ENCODE peak calls at places on chromosomes 16 and 17, in five cellular contexts. J is adrenal gland, F is body of pancreas, X is breast epithelium, L is heart left ventricle. K is an unnamed sample.

GRCh38 chr17:57519199-57519598 is 225.9 kb downstream of the CCDC182 start:
- DNase-seq in J (no peak), X (peak; percentile 23), L (no peak), F (no peak), K (peak; percentile 47)

GRCh38 chr17:1830288-1830687 is 483 bp downstream of the RPA1 start:
- DNase-seq in F (no peak), X (no peak), L (no peak), J (no peak), K (peak; percentile 23)

GRCh38 chr17:16463341-16464000 is 28.5 kb downstream of the LRRC75A start:
- DNase-seq in X (no peak), J (peak; percentile 87), L (peak; percentile 67), F (peak; percentile 79), K (no peak)

GRCh38 chr17:44769647-44770084 is 10.9 kb downstream of the ADAM11 start:
- DNase-seq in X (no peak), F (no peak), J (no peak), L (peak; percentile 27), K (no peak)

GRCh38 chr16:85258616-85259015 is 146.3 kb upstream of the CIBAR2 start:
- DNase-seq in J (no peak), X (no peak), F (no peak), L (no peak), K (no peak)

GRCh38 chr16:56470232-56470631 is 18.9 kb downstream of the OGFOD1 start:
- DNase-seq in F (no peak), X (no peak), L (no peak), J (no peak), K (no peak)

GRCh38 chr16:67170948-67171649 is 761 bp downstream of the NOL3 start:
- DNase-seq in X (no peak), F (no peak), J (no peak), L (no peak), K (no peak)

GRCh38 chr17:18319604-18320256 is 4.6 kb downstream of the SMCR8 start:
- DNase-seq in L (peak; percentile 51), F (peak; percentile 38), X (no peak), J (peak; percentile 63), K (no peak)

GRCh38 chr17:2484876-2485275 is 26.8 kb downstream of the METTL16 start:
- DNase-seq in X (no peak), L (no peak), F (peak; percentile 8), J (no peak), K (no peak)

GRCh38 chr17:32673964-32674363 is 187.2 kb downstream of the CDK5R1 start:
- DNase-seq in L (no peak), F (no peak), X (no peak), J (no peak), K (no peak)

GRCh38 chr17:61412860-61413653 is 13.4 kb downstream of the TBX2 start:
- DNase-seq in F (no peak), L (no peak), J (no peak), X (peak; percentile 18), K (peak; percentile 26)

GRCh38 chr17:63932008-63932561 is at the start of gene CD79B:
- DNase-seq in X (no peak), F (no peak), J (no peak), L (no peak), K (no peak)

DNA sequence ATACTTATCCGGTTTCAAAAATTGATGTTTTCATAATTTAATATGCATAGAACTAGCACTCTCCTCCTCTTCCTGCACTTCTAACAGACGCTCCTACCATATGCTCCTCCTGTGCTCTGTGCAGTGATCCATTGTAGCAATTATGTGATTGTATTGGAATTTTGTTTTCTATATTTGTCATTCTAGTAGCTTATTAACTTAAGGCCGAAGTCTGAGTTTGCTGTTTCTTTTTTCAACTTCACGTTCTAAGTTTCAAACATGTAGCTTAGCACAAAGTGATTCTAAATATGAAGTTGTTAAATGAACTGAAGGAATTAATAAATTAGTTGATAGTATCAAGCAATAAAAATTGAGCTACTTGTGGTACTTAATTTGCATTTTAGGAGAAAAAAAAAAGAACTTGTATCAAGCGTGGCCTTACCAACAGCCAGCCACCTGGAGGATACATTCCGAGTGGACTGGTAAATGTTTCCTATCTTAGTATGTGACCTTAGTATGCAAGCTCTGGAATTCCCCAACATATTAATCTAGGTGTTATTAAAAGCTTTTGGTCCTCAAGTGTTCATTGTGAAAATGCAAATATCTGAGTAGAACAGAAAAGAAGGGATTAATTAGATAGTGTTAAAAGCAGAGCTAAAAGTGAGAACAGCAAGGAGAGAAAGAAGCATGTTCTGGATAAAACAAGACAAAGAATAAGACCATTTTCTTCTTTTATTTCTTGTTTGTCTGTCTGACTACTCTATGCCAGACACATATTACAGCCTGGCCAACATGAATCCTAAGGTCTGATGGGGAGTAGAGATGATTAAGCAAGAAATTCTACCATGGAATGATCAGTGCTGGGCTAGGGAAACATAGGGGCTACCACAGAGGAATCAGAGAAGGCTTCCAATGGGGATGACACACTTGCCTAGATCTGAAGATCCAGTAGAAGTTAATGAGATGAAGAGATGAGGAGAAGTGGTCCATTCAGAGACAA is 290.4 kb upstream of the MON1B start:
- DNase-seq in F (peak; percentile 65), X (no peak), J (no peak), L (no peak), K (no peak)
- TF ChIP-seq POLR2A in F (peak; percentile 55), X (no peak), J (no peak), L (no peak), K (no peak)

DNA sequence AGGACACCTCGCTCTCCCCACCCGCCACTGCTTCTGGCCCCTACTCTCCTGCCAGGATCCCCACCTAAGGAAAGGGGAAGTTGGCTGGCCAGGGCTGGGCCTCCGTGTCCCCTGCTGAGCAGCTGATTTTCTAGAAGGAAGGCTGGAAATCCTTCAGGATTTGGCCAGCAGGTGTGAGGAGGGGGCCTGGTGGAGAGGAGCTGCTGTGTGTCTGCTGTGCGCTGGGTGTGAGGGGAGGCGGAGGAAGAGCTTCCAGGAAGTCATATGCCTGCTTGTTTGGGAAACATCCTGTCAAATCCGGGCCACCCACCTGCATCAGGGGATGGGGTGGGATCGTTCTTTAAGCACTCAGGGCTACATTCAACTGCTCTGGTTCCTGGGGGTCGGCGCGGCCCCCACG is 28.6 kb downstream of the TPSG1 start:
- DNase-seq in X (no peak), L (no peak), F (no peak), J (no peak), K (no peak)
- TF ChIP-seq POLR2A in X (no peak), L (no peak), F (no peak), J (no peak), K (no peak)

GRCh38 chr17:4679652-4680051 is 24.3 kb downstream of the PELP1 start:
- DNase-seq in F (no peak), X (no peak), J (peak; percentile 29), L (no peak), K (peak; percentile 51)

GRCh38 chr17:4678448-4679026 is 25.4 kb downstream of the PELP1 start:
- DNase-seq in X (no peak), J (no peak), L (no peak), F (peak; percentile 8), K (peak; percentile 76)

GRCh38 chr17:4675791-4676190 is 28.1 kb downstream of the PELP1 start:
- DNase-seq in F (no peak), J (no peak), L (no peak), X (no peak), K (no peak)

GRCh38 chr17:4673986-4674770 is 29.8 kb downstream of the PELP1 start:
- DNase-seq in F (no peak), X (no peak), L (no peak), J (peak; percentile 72), K (no peak)

DNA sequence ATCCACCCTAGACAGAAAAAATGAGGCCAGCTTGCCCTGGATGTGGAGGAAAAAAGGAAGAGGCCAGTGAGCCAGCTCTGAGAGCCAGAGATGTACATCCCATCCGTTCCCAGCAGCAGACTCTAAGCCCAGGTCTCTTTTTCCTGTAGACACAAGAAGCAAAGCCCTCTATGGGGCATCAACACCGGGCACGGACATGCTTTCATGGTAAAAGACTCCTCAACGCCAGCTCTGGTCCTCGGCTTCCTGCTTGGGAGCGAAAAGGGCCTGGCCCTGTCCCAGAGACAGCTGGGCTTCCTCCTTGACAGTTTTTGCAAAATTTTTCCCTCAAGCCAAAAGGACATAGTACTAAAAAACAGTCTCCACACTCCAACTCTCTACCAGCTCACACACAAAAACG is 27.2 kb downstream of the PELP1 start:
- DNase-seq in X (no peak), F (no peak), J (no peak), L (no peak), K (no peak)
- TF ChIP-seq POLR2A in X (no peak), F (no peak), J (no peak), L (no peak), K (no peak)

GRCh38 chr16:30561212-30561816 is 3.1 kb upstream of the ZNF764 start:
- DNase-seq in F (peak; percentile 20), X (no peak), J (no peak), L (peak; percentile 58), K (no peak)
- TF ChIP-seq POLR2A in F (peak; percentile 18), X (no peak), J (no peak), L (no peak), K (no peak)

K was measured in H54.